ENCODE peak calls at places on chromosomes 5 and 9, in five cellular contexts. B is H1, Z is GM23248, V is mammary epithelial cell, I is fibroblast of lung. P is an unnamed sample.

GRCh38 chr9:130186839-130187522 is 14.8 kb downstream of the NCS1 start:
- DNase-seq in B (peak; percentile 39), Z (peak; percentile 89), V (peak; percentile 69), I (peak; percentile 61), P (peak; percentile 37)

GRCh38 chr9:14415947-14416346 is 102.0 kb upstream of the NFIB start:
- DNase-seq in B (no peak), Z (peak; percentile 77), V (peak; percentile 71), I (peak; percentile 88), P (peak; percentile 89)

GRCh38 chr9:100669968-100670367 is 92.1 kb downstream of the CAVIN4 start:
- DNase-seq in B (no peak), Z (no peak), V (no peak), I (no peak), P (no peak)

GRCh38 chr9:108783318-108784127 is 72.3 kb downstream of the ACTL7B start:
- DNase-seq in B (no peak), Z (no peak), V (no peak), I (no peak), P (no peak)

GRCh38 chr5:77645158-77645994 is 6.9 kb upstream of the OTP start:
- DNase-seq in B (no peak), Z (peak; percentile 52), V (no peak), I (no peak), P (no peak)

GRCh38 chr5:36502608-36503007 is 103.8 kb upstream of the SLC1A3 start:
- DNase-seq in B (no peak), Z (peak; percentile 88), V (peak; percentile 77), I (peak; percentile 98), P (peak; percentile 98)

GRCh38 chr9:93297659-93298497 is 113.9 kb downstream of the WNK2 start:
- DNase-seq in B (no peak), Z (no peak), V (no peak), I (no peak), P (no peak)

GRCh38 chr5:88743231-88743879 is 139.6 kb downstream of the MEF2C start:
- DNase-seq in B (no peak), Z (peak; percentile 20), V (no peak), I (peak; percentile 20), P (no peak)

DNA sequence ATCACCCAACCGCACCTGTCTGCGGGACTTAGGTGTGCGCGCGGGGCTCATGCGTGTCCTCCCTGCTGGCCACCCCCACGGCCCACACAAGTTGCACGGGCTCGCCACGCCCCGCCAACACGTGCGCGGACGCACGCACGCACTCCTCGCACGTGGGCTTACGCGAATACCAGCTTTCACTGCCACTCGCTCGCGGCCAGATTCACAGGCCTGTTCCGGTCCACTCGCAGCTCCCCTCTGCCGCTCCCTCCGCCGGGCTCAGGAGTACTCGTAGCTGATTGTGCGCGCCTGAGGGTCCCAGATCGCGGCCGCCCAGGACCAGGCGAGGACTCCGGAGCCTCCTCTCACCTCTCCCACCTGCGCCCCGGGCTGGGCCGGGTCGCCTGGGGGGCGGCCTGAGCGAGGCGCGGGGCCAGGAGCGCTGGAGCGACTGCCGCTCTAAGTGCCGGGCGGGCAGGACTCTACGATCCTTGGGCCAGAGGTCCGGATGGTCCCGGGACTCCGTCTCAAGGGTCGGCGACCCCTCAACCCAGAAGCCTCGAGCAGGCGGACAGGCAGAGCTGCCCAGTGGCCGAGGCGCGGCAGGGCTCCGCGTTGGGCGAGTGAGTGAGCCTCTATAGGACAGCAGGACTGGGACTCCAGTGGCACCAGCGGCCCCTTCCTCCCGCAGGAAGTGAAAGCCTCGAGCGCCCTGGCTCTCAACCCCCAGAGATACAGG is 3.4 kb downstream of the PCDHGC5 start:
- DNase-seq in B (no peak), Z (no peak), V (no peak), I (no peak), P (no peak)
- TF ChIP-seq EZH2 in B (peak; percentile 68), Z (no peak), V (no peak), I (no peak), P (no peak)

GRCh38 chr5:139770722-139771121 is 24.9 kb upstream of the PSD2 start:
- DNase-seq in B (no peak), Z (no peak), V (no peak), I (no peak), P (no peak)
- H3K4me1 ChIP-seq in B (no peaks in the 10 kb centered on the region), Z (no peaks in the 10 kb centered on the region), V (no peaks in the 10 kb centered on the region), I (no peaks in the 10 kb centered on the region), P (peaks cover 4% of the 10 kb centered on the region)

DNA sequence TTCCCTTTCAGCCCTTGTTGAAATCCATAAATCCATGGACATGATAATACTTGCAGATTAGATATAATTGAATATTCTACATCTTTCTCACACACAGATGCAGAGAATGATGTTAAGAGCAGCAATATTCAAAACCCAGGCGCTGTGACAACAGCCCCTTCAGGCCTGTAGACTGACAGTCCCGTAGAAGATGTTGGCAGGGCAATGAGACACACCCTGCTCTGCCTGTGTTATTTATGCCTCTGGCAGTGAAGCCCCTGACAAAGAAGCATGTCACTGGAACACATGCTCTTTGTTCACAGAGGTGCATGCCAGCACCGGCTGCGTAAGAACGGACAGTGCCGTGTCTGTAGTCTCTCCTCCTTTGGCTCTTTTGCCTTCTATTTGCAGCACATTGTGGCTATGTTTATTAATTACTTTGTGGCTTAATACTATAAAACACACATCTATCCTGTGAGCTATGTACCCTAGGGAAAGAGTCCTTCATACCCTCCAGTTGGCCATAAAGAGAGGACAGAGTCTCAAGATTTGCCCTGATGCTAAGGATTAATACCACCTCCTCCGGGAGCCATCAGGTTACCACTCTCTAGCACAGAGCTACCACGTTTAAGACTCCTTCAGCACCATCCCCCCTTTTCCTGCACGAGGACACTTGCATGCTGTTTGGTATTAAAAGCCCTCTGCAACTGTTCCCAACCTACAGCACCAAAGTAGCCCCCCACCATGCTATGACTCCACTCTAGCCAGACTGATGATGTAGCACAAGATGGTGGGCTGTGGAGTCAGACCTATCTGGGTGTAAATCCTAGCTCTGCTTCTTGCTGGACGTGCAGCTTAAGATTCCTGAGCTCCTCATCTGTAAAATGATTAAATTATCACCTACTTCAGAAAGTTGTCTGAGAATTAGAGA is 2.0 kb upstream of the ANP32B start:
- DNase-seq in B (no peak), Z (peak; percentile 62), V (peak; percentile 64), I (no peak), P (no peak)
- H3K4me2 ChIP-seq in B (no peak overlapping the region), Z (peak overlapping the region; percentile 95), V (peak overlapping the region; percentile 100), I (no peak overlapping the region), P (no peak overlapping the region)

GRCh38 chr9:36623280-36623679 is 50.6 kb downstream of the MELK start:
- DNase-seq in B (no peak), Z (peak; percentile 58), V (peak; percentile 79), I (peak; percentile 44), P (peak; percentile 25)

DNA sequence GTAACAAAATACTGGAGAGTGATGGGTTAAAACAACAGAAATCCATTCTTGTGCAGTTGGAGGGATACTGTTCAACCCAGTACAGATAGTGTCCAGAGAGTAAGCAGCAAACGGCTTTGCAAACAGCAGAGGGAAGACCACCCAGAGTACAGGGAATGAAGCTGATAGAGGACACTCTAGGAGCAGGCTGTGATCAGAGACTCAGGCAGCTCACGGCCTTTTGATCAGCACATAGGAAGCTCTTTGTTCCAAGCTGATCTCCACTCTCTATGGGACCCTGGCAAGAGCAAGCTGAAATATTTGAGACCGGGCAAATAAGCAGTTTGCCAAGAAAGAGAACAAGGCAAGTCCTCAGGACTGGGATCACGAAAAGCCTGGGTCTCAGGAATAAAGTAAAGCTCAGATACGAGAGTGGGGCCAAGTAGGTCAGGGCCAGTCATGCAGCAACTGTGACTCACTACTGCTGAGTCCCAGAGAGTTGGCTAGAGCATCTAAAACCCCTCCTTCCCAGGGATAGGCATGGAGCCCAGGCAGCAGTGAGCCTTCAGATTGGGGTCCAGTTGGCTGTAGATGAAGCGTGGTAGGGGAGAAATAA is 52.4 kb downstream of the MELK start:
- DNase-seq in B (no peak), Z (peak; percentile 90), V (peak; percentile 85), I (peak; percentile 87), P (peak; percentile 80)
- TF ChIP-seq EZH2 in B (no peak), Z (no peak), V (no peak), I (no peak), P (no peak)

P was measured in astrocyte.